ENCODE peak calls at places on chromosomes 1 and 21, in eight cellular contexts. S is stomach, O is IMR-90, V is HepG2, B is adrenal gland, C is transverse colon, J is K562, P is esophagus muscularis mucosa. Q is an unnamed sample. For H3K9me3, the result is how much of the 10 kb centered on the place peaks cover.

GRCh38 chr1:28682840-28683239 is 14.3 kb downstream of the GMEB1 start:
- DNase-seq in S (no peak), O (peak), V (no peak), B (no peak), C (no peak), J (peak), P (no peak), Q (no peak)

GRCh38 chr1:181189691-181190361 is 101.3 kb downstream of the IER5 start:
- DNase-seq in S (peak), O (peak), V (peak), B (peak), C (peak), J (peak), P (no peak), Q (peak)

GRCh38 chr1:164855930-164856329 is 296.9 kb downstream of the PBX1 start:
- DNase-seq in S (no peak), O (no peak), V (no peak), B (no peak), C (no peak), J (no peak), P (no peak), Q (no peak)

GRCh38 chr1:93448983-93449805 is 1.3 kb downstream of the FNBP1L start:
- DNase-seq in S (peak), O (peak), V (peak), B (no peak), C (peak), J (no peak), P (no peak), Q (no peak)

GRCh38 chr1:101567582-101568189 is 330.9 kb downstream of the S1PR1 start:
- DNase-seq in S (peak), O (peak), V (peak), B (peak), C (peak), J (peak), P (no peak), Q (no peak)

GRCh38 chr1:199851453-199851852 is 176.1 kb upstream of the NR5A2 start:
- DNase-seq in S (no peak), O (no peak), V (peak), B (no peak), C (no peak), J (no peak), P (no peak), Q (no peak)

GRCh38 chr1:28246427-28246832 is 10.5 kb downstream of the ATP5IF1 start:
- DNase-seq in S (no peak), O (peak), V (peak), B (no peak), C (peak), J (no peak), P (no peak), Q (no peak)

GRCh38 chr1:210129759-210130158 is 102.8 kb upstream of the SERTAD4 start:
- DNase-seq in S (no peak), O (no peak), V (no peak), B (no peak), C (no peak), J (no peak), P (no peak), Q (no peak)

GRCh38 chr1:177833631-177834030 is 136.2 kb downstream of the SEC16B start:
- DNase-seq in S (no peak), O (no peak), V (no peak), B (no peak), C (no peak), J (no peak), P (no peak), Q (no peak)

GRCh38 chr1:78004719-78005346 is at the start of gene DNAJB4:
- DNase-seq in S (peak), O (peak), V (peak), B (peak), C (peak), J (peak), P (peak), Q (no peak)

GRCh38 chr1:87240661-87241285 is 87.9 kb upstream of the LMO4 start:
- DNase-seq in S (no peak), O (no peak), V (no peak), B (no peak), C (no peak), J (no peak), P (no peak), Q (no peak)

GRCh38 chr1:213166868-213167267 is 115.8 kb downstream of the RPS6KC1 start:
- DNase-seq in S (no peak), O (no peak), V (no peak), B (no peak), C (no peak), J (no peak), P (no peak), Q (no peak)

GRCh38 chr1:183205196-183205781 is 19.2 kb downstream of the LAMC2 start:
- DNase-seq in S (no peak), O (peak), V (no peak), B (no peak), C (no peak), J (no peak), P (no peak), Q (no peak)

GRCh38 chr1:47432071-47433036 is 5.5 kb upstream of the FOXD2 start:
- DNase-seq in S (peak), O (peak), V (peak), B (peak), C (peak), J (peak), P (no peak), Q (peak)

GRCh38 chr1:96144636-96145035 is 576.9 kb upstream of the PTBP2 start:
- DNase-seq in S (no peak), O (no peak), V (no peak), B (no peak), C (no peak), J (no peak), P (no peak), Q (no peak)

DNA sequence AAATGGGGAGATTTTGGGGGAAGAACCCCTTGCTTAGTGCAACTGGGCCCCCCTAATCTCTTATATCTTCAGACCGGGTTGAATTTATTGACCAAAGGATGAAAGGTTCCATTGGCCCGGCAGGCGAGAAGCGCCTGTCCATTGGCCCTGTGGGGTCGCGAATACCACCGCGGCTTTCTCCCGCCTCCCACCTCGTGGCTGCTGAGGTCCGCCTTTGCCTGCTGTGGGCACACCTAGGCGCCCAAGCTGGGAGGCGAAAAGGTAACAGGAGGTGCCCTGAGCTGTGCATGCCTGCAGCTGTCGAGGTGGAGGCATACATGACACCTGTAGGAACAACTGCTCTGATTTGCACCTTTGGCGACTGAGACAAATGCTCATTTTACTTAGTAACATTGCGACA is 21.1 kb upstream of the FLG2 start:
- DNase-seq in S (no peak), O (no peak), V (no peak), B (no peak), C (no peak), J (no peak), P (no peak), Q (no peak)
- H3K9me3 ChIP-seq in S (under half), O (under half), V (under half), B (under half), C (under half), J (under half), P (under half), Q (under half)

DNA sequence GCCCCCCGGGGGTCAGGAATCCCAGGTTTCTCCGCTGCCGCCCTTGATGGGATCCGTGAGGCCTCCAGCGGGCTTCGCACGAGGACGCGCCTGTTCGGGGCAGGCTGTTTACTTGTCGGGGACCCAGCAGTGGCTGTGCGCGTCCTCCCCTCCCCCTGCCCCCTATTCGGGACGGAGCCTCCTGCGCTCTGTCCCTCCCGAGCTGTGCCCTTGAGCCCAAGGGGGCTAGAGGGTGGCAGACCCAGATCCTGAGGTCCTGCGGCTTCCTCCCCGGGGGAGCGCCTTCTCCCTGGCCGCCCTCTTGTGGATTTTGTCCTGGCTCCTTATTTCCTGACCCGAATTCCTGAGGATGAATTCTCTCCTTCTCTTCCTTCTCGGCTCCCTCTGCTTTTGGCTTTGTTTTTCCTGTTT is 38.4 kb downstream of the PIK3CD start:
- DNase-seq in S (peak), O (no peak), V (no peak), B (peak), C (peak), J (peak), P (no peak), Q (peak)
- TF ChIP-seq CTCF in S (no peak), O (peak), V (peak), B (no peak), C (no peak), J (peak), P (no peak), Q (no peak)

DNA sequence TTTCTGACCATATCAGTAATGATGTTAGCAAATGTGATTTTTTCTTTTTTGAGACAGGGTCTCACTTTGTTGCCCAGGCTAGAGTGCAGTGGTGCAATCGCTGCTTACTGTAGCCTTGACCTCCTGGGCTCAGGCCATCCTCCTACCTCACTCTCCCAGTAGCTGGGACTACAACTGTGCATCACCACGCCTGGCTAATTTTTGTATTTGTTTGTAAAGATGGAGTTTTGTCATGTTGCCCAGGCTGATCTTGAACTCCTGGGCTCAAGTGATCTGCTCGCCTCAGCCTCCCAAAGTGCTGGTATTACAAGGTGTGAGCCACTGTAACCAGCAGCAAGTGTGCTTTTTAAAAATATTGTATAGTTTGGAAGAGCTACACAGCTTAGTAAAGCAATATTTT is 4.1 kb upstream of the CFAP107 start:
- DNase-seq in S (no peak), O (no peak), V (no peak), B (no peak), C (no peak), J (no peak), P (peak), Q (no peak)
- TF ChIP-seq POLR2A in S (no peak), O (no peak), V (no peak), B (no peak), C (no peak), J (no peak), P (no peak), Q (no peak)

GRCh38 chr21:7957713-7958064 is 2563.7 kb upstream of the TPTE start:
- DNase-seq in S (no peak), O (no peak), V (no peak), B (no peak), C (no peak), J (no peak), P (no peak), Q (no peak)
- H3K9me3 ChIP-seq in S (under half), O (under half), V (under half), B (under half), C (half or more), J (under half), P (under half), Q (under half)

GRCh38 chr1:233082778-233083550 is 132.6 kb downstream of the NTPCR start:
- DNase-seq in S (no peak), O (no peak), V (no peak), B (no peak), C (no peak), J (no peak), P (no peak), Q (no peak)

GRCh38 chr1:233080286-233080685 is 129.9 kb downstream of the NTPCR start:
- DNase-seq in S (no peak), O (no peak), V (no peak), B (no peak), C (no peak), J (no peak), P (no peak), Q (no peak)

GRCh38 chr1:233079586-233079985 is 129.2 kb downstream of the NTPCR start:
- DNase-seq in S (no peak), O (no peak), V (no peak), B (no peak), C (no peak), J (no peak), P (no peak), Q (no peak)

GRCh38 chr1:233085566-233085965 is 135.2 kb downstream of the NTPCR start:
- DNase-seq in S (no peak), O (peak), V (no peak), B (no peak), C (no peak), J (no peak), P (no peak), Q (no peak)

GRCh38 chr1:233081686-233082085 is 131.3 kb downstream of the NTPCR start:
- DNase-seq in S (no peak), O (peak), V (no peak), B (peak), C (no peak), J (no peak), P (no peak), Q (no peak)
- TF ChIP-seq CTCF in S (no peak), O (no peak), V (no peak), B (no peak), C (no peak), J (no peak), P (no peak), Q (no peak)

DNA sequence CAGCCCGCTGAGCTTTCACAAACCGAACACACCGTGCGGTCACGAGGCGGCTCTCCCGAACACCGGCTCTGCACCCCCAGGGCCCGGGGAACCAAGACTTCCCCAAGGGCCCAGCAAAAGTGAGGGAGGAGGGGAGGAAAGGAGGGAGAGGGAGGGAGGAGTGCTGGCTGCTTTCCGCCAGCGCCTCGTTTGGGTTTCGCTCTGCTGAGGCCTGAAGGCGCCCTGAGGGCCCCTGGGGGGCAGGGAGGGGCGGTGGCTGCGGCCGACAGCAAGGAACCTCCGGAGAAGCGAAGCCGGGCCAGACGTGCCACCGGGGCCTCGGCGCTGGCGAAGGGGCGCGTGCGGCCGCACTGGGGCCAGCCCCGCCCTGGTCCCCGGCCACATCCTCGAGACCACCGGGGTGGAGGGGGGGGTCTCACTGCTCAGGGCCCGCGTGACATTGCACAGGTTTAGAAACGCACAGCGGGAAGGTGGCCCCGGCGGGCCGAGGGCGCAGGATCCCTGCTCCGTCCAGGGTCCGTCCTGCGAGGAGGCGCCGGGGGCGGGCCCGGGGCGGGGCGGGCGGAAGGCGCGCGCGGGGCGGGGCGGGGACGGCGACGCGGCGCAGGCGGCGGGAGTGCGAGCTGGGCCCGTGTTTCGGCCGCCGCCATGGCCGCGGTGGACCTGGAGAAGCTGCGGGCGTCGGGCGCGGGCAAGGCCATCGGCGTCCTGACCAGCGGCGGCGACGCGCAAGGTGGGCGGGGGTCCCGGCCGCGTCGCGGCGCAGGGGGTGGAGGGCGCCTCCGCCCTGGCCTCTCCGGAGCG is at the start of gene PFKL:
- DNase-seq in S (peak), O (peak), V (peak), B (peak), C (peak), J (peak), P (no peak), Q (peak)
- TF ChIP-seq POLR2A in S (peak), O (peak), V (peak), B (no peak), C (peak), J (no peak), P (no peak), Q (no peak)